ENCODE peak calls at places on chromosomes 5 and 9, in ten cellular contexts. One of them, this sample, is unnamed.

GRCh38 chr9:128733256-128733655 is 9.3 kb upstream of the ZDHHC12 start:
- DNase-seq in COR-L47: peak
- DNase-seq in NK-92 treated with Interleukin-12 subunit alpha and Interleukin-12 subunit beta, amount 100 ng/mL, for 24 hours: no peak
- DNase-seq in central memory CD8-positive, alpha-beta T cell: no peak
- DNase-seq in osteocyte: peak
- DNase-seq in adrenal gland: peak
- DNase-seq in foreskin fibroblast: peak
- DNase-seq in substantia nigra: no peak
- DNase-seq in ovary: peak
- DNase-seq in K562: peak
- DNase-seq in this sample: no peak

GRCh38 chr5:24788829-24789509 is 144.2 kb upstream of the CDH10 start:
- DNase-seq in adrenal gland: no peak
- DNase-seq in central memory CD8-positive, alpha-beta T cell: no peak
- DNase-seq in COR-L47: no peak
- DNase-seq in osteocyte: no peak
- DNase-seq in ovary: no peak
- DNase-seq in NK-92 treated with Interleukin-12 subunit alpha and Interleukin-12 subunit beta, amount 100 ng/mL, for 24 hours: no peak
- DNase-seq in substantia nigra: no peak
- DNase-seq in foreskin fibroblast: no peak
- DNase-seq in K562: no peak
- DNase-seq in this sample: no peak

GRCh38 chr9:119793272-119793671 is 424.0 kb upstream of the BRINP1 start:
- DNase-seq in adrenal gland: peak
- DNase-seq in COR-L47: no peak
- DNase-seq in ovary: peak
- DNase-seq in foreskin fibroblast: no peak
- DNase-seq in NK-92 treated with Interleukin-12 subunit alpha and Interleukin-12 subunit beta, amount 100 ng/mL, for 24 hours: no peak
- DNase-seq in K562: no peak
- DNase-seq in substantia nigra: no peak
- DNase-seq in osteocyte: no peak
- DNase-seq in central memory CD8-positive, alpha-beta T cell: no peak
- DNase-seq in this sample: no peak

GRCh38 chr9:18745710-18746109 is 271.8 kb downstream of the ADAMTSL1 start:
- DNase-seq in ovary: no peak
- DNase-seq in K562: no peak
- DNase-seq in substantia nigra: no peak
- DNase-seq in osteocyte: no peak
- DNase-seq in central memory CD8-positive, alpha-beta T cell: no peak
- DNase-seq in foreskin fibroblast: no peak
- DNase-seq in NK-92 treated with Interleukin-12 subunit alpha and Interleukin-12 subunit beta, amount 100 ng/mL, for 24 hours: no peak
- DNase-seq in COR-L47: no peak
- DNase-seq in adrenal gland: no peak
- DNase-seq in this sample: no peak

GRCh38 chr5:140548300-140548688 is 832 bp downstream of the EIF4EBP3 start:
- DNase-seq in central memory CD8-positive, alpha-beta T cell: no peak
- DNase-seq in K562: no peak
- DNase-seq in foreskin fibroblast: no peak
- DNase-seq in adrenal gland: no peak
- DNase-seq in substantia nigra: no peak
- DNase-seq in osteocyte: no peak
- DNase-seq in NK-92 treated with Interleukin-12 subunit alpha and Interleukin-12 subunit beta, amount 100 ng/mL, for 24 hours: no peak
- DNase-seq in COR-L47: no peak
- DNase-seq in ovary: no peak
- DNase-seq in this sample: no peak

GRCh38 chr5:170219615-170220014 is 13.2 kb upstream of the C5orf58 start:
- DNase-seq in COR-L47: no peak
- DNase-seq in central memory CD8-positive, alpha-beta T cell: no peak
- DNase-seq in osteocyte: no peak
- DNase-seq in substantia nigra: no peak
- DNase-seq in NK-92 treated with Interleukin-12 subunit alpha and Interleukin-12 subunit beta, amount 100 ng/mL, for 24 hours: no peak
- DNase-seq in foreskin fibroblast: peak
- DNase-seq in adrenal gland: no peak
- DNase-seq in K562: no peak
- DNase-seq in ovary: no peak
- DNase-seq in this sample: no peak

GRCh38 chr9:108478871-108479332 is 376.9 kb downstream of the ACTL7B start:
- DNase-seq in substantia nigra: no peak
- DNase-seq in NK-92 treated with Interleukin-12 subunit alpha and Interleukin-12 subunit beta, amount 100 ng/mL, for 24 hours: no peak
- DNase-seq in K562: no peak
- DNase-seq in ovary: no peak
- DNase-seq in adrenal gland: no peak
- DNase-seq in central memory CD8-positive, alpha-beta T cell: no peak
- DNase-seq in osteocyte: no peak
- DNase-seq in COR-L47: no peak
- DNase-seq in foreskin fibroblast: peak
- DNase-seq in this sample: no peak

GRCh38 chr5:108588323-108588722 is 159.4 kb upstream of the FER start:
- DNase-seq in NK-92 treated with Interleukin-12 subunit alpha and Interleukin-12 subunit beta, amount 100 ng/mL, for 24 hours: no peak
- DNase-seq in osteocyte: no peak
- DNase-seq in ovary: no peak
- DNase-seq in central memory CD8-positive, alpha-beta T cell: no peak
- DNase-seq in adrenal gland: no peak
- DNase-seq in foreskin fibroblast: no peak
- DNase-seq in K562: no peak
- DNase-seq in substantia nigra: no peak
- DNase-seq in COR-L47: no peak
- DNase-seq in this sample: no peak

GRCh38 chr5:38265546-38266179 is 7.3 kb downstream of the EGFLAM start:
- DNase-seq in adrenal gland: peak
- DNase-seq in ovary: peak
- DNase-seq in substantia nigra: peak
- DNase-seq in K562: peak
- DNase-seq in NK-92 treated with Interleukin-12 subunit alpha and Interleukin-12 subunit beta, amount 100 ng/mL, for 24 hours: peak
- DNase-seq in osteocyte: peak
- DNase-seq in foreskin fibroblast: peak
- DNase-seq in central memory CD8-positive, alpha-beta T cell: no peak
- DNase-seq in COR-L47: peak
- DNase-seq in this sample: peak

GRCh38 chr9:127241354-127241753 is 23.2 kb upstream of the GARNL3 start:
- DNase-seq in ovary: no peak
- DNase-seq in NK-92 treated with Interleukin-12 subunit alpha and Interleukin-12 subunit beta, amount 100 ng/mL, for 24 hours: no peak
- DNase-seq in central memory CD8-positive, alpha-beta T cell: no peak
- DNase-seq in COR-L47: no peak
- DNase-seq in osteocyte: no peak
- DNase-seq in foreskin fibroblast: no peak
- DNase-seq in K562: no peak
- DNase-seq in adrenal gland: no peak
- DNase-seq in substantia nigra: no peak
- DNase-seq in this sample: no peak

GRCh38 chr5:119353213-119353612 is 2.6 kb upstream of the TNFAIP8 start:
- DNase-seq in foreskin fibroblast: no peak
- DNase-seq in osteocyte: no peak
- DNase-seq in NK-92 treated with Interleukin-12 subunit alpha and Interleukin-12 subunit beta, amount 100 ng/mL, for 24 hours: no peak
- DNase-seq in substantia nigra: no peak
- DNase-seq in K562: no peak
- DNase-seq in adrenal gland: no peak
- DNase-seq in central memory CD8-positive, alpha-beta T cell: no peak
- DNase-seq in ovary: no peak
- DNase-seq in COR-L47: no peak
- DNase-seq in this sample: no peak

GRCh38 chr9:128051932-128052734 is 15.0 kb downstream of the NAIF1 start:
- DNase-seq in central memory CD8-positive, alpha-beta T cell: no peak
- DNase-seq in adrenal gland: no peak
- DNase-seq in NK-92 treated with Interleukin-12 subunit alpha and Interleukin-12 subunit beta, amount 100 ng/mL, for 24 hours: no peak
- DNase-seq in K562: no peak
- DNase-seq in osteocyte: no peak
- DNase-seq in foreskin fibroblast: no peak
- DNase-seq in COR-L47: no peak
- DNase-seq in ovary: no peak
- DNase-seq in substantia nigra: no peak
- DNase-seq in this sample: no peak

GRCh38 chr9:125747053-125747764 is at the start of gene PBX3:
- DNase-seq in adrenal gland: peak
- DNase-seq in COR-L47: peak
- DNase-seq in central memory CD8-positive, alpha-beta T cell: peak
- DNase-seq in ovary: peak
- DNase-seq in NK-92 treated with Interleukin-12 subunit alpha and Interleukin-12 subunit beta, amount 100 ng/mL, for 24 hours: peak
- DNase-seq in osteocyte: no peak
- DNase-seq in foreskin fibroblast: peak
- DNase-seq in K562: peak
- DNase-seq in substantia nigra: peak
- DNase-seq in this sample: peak

GRCh38 chr5:135027318-135027698 is 6.7 kb downstream of the PITX1 start:
- DNase-seq in adrenal gland: no peak
- DNase-seq in ovary: no peak
- DNase-seq in K562: no peak
- DNase-seq in NK-92 treated with Interleukin-12 subunit alpha and Interleukin-12 subunit beta, amount 100 ng/mL, for 24 hours: no peak
- DNase-seq in central memory CD8-positive, alpha-beta T cell: no peak
- DNase-seq in substantia nigra: no peak
- DNase-seq in COR-L47: no peak
- DNase-seq in osteocyte: no peak
- DNase-seq in foreskin fibroblast: no peak
- DNase-seq in this sample: no peak

GRCh38 chr5:173907284-173907683 is 19.1 kb downstream of the CPEB4 start:
- DNase-seq in central memory CD8-positive, alpha-beta T cell: no peak
- DNase-seq in COR-L47: no peak
- DNase-seq in ovary: no peak
- DNase-seq in osteocyte: no peak
- DNase-seq in K562: no peak
- DNase-seq in NK-92 treated with Interleukin-12 subunit alpha and Interleukin-12 subunit beta, amount 100 ng/mL, for 24 hours: no peak
- DNase-seq in foreskin fibroblast: no peak
- DNase-seq in substantia nigra: no peak
- DNase-seq in adrenal gland: no peak
- DNase-seq in this sample: no peak

GRCh38 chr9:134585021-134585561 is 56.5 kb upstream of the COL5A1 start:
- DNase-seq in substantia nigra: no peak
- DNase-seq in adrenal gland: no peak
- DNase-seq in ovary: no peak
- DNase-seq in osteocyte: peak
- DNase-seq in COR-L47: no peak
- DNase-seq in foreskin fibroblast: no peak
- DNase-seq in NK-92 treated with Interleukin-12 subunit alpha and Interleukin-12 subunit beta, amount 100 ng/mL, for 24 hours: no peak
- DNase-seq in K562: no peak
- DNase-seq in central memory CD8-positive, alpha-beta T cell: no peak
- DNase-seq in this sample: no peak

GRCh38 chr9:128275198-128276007 is at the start of gene GOLGA2:
- DNase-seq in foreskin fibroblast: peak
- DNase-seq in COR-L47: no peak
- DNase-seq in NK-92 treated with Interleukin-12 subunit alpha and Interleukin-12 subunit beta, amount 100 ng/mL, for 24 hours: no peak
- DNase-seq in K562: peak
- DNase-seq in adrenal gland: peak
- DNase-seq in ovary: peak
- DNase-seq in central memory CD8-positive, alpha-beta T cell: no peak
- DNase-seq in substantia nigra: no peak
- DNase-seq in osteocyte: no peak
- DNase-seq in this sample: no peak

GRCh38 chr5:80083115-80083890 is 48.2 kb downstream of the THBS4 start:
- DNase-seq in COR-L47: peak
- DNase-seq in central memory CD8-positive, alpha-beta T cell: no peak
- DNase-seq in substantia nigra: peak
- DNase-seq in NK-92 treated with Interleukin-12 subunit alpha and Interleukin-12 subunit beta, amount 100 ng/mL, for 24 hours: no peak
- DNase-seq in adrenal gland: peak
- DNase-seq in foreskin fibroblast: peak
- DNase-seq in ovary: peak
- DNase-seq in K562: peak
- DNase-seq in osteocyte: no peak
- DNase-seq in this sample: no peak

GRCh38 chr9:92181296-92181695 is 66.1 kb upstream of the SPTLC1 start:
- DNase-seq in substantia nigra: no peak
- DNase-seq in K562: no peak
- DNase-seq in COR-L47: no peak
- DNase-seq in NK-92 treated with Interleukin-12 subunit alpha and Interleukin-12 subunit beta, amount 100 ng/mL, for 24 hours: no peak
- DNase-seq in central memory CD8-positive, alpha-beta T cell: no peak
- DNase-seq in foreskin fibroblast: no peak
- DNase-seq in adrenal gland: no peak
- DNase-seq in osteocyte: peak
- DNase-seq in ovary: no peak
- DNase-seq in this sample: no peak

GRCh38 chr5:961711-962240 is 46.8 kb upstream of the NKD2 start:
- DNase-seq in foreskin fibroblast: no peak
- DNase-seq in K562: no peak
- DNase-seq in osteocyte: peak
- DNase-seq in adrenal gland: no peak
- DNase-seq in NK-92 treated with Interleukin-12 subunit alpha and Interleukin-12 subunit beta, amount 100 ng/mL, for 24 hours: no peak
- DNase-seq in ovary: no peak
- DNase-seq in central memory CD8-positive, alpha-beta T cell: no peak
- DNase-seq in substantia nigra: no peak
- DNase-seq in COR-L47: no peak
- DNase-seq in this sample: no peak

GRCh38 chr9:104279535-104280215 is 185.6 kb downstream of the SMC2 start:
- DNase-seq in COR-L47: no peak
- DNase-seq in K562: no peak
- DNase-seq in adrenal gland: no peak
- DNase-seq in substantia nigra: no peak
- DNase-seq in osteocyte: no peak
- DNase-seq in foreskin fibroblast: peak
- DNase-seq in ovary: no peak
- DNase-seq in central memory CD8-positive, alpha-beta T cell: no peak
- DNase-seq in NK-92 treated with Interleukin-12 subunit alpha and Interleukin-12 subunit beta, amount 100 ng/mL, for 24 hours: no peak
- DNase-seq in this sample: no peak

GRCh38 chr9:14322211-14323082 is 8.5 kb upstream of the NFIB start:
- DNase-seq in ovary: peak
- DNase-seq in NK-92 treated with Interleukin-12 subunit alpha and Interleukin-12 subunit beta, amount 100 ng/mL, for 24 hours: peak
- DNase-seq in foreskin fibroblast: peak
- DNase-seq in adrenal gland: peak
- DNase-seq in K562: peak
- DNase-seq in osteocyte: peak
- DNase-seq in substantia nigra: peak
- DNase-seq in central memory CD8-positive, alpha-beta T cell: peak
- DNase-seq in COR-L47: peak
- DNase-seq in this sample: peak

GRCh38 chr5:108607421-108607820 is 140.3 kb upstream of the FER start:
- DNase-seq in NK-92 treated with Interleukin-12 subunit alpha and Interleukin-12 subunit beta, amount 100 ng/mL, for 24 hours: no peak
- DNase-seq in COR-L47: no peak
- DNase-seq in substantia nigra: no peak
- DNase-seq in K562: no peak
- DNase-seq in foreskin fibroblast: no peak
- DNase-seq in adrenal gland: no peak
- DNase-seq in osteocyte: no peak
- DNase-seq in central memory CD8-positive, alpha-beta T cell: no peak
- DNase-seq in ovary: no peak
- DNase-seq in this sample: no peak

GRCh38 chr9:125850231-125850630 is 103.1 kb downstream of the PBX3 start:
- DNase-seq in COR-L47: no peak
- DNase-seq in adrenal gland: no peak
- DNase-seq in central memory CD8-positive, alpha-beta T cell: no peak
- DNase-seq in osteocyte: no peak
- DNase-seq in substantia nigra: no peak
- DNase-seq in NK-92 treated with Interleukin-12 subunit alpha and Interleukin-12 subunit beta, amount 100 ng/mL, for 24 hours: no peak
- DNase-seq in K562: no peak
- DNase-seq in foreskin fibroblast: no peak
- DNase-seq in ovary: no peak
- DNase-seq in this sample: no peak

GRCh38 chr5:124148574-124148973 is 597.9 kb downstream of the ZNF608 start:
- DNase-seq in substantia nigra: no peak
- DNase-seq in central memory CD8-positive, alpha-beta T cell: no peak
- DNase-seq in adrenal gland: no peak
- DNase-seq in NK-92 treated with Interleukin-12 subunit alpha and Interleukin-12 subunit beta, amount 100 ng/mL, for 24 hours: no peak
- DNase-seq in K562: no peak
- DNase-seq in COR-L47: no peak
- DNase-seq in osteocyte: no peak
- DNase-seq in foreskin fibroblast: no peak
- DNase-seq in ovary: no peak
- DNase-seq in this sample: no peak

GRCh38 chr5:14193496-14193895 is 50.4 kb downstream of the TRIO start:
- DNase-seq in ovary: no peak
- DNase-seq in NK-92 treated with Interleukin-12 subunit alpha and Interleukin-12 subunit beta, amount 100 ng/mL, for 24 hours: no peak
- DNase-seq in K562: no peak
- DNase-seq in adrenal gland: no peak
- DNase-seq in central memory CD8-positive, alpha-beta T cell: no peak
- DNase-seq in osteocyte: no peak
- DNase-seq in foreskin fibroblast: peak
- DNase-seq in substantia nigra: no peak
- DNase-seq in COR-L47: no peak
- DNase-seq in this sample: no peak

GRCh38 chr5:112480501-112480900 is 61.4 kb upstream of the EPB41L4A start:
- DNase-seq in NK-92 treated with Interleukin-12 subunit alpha and Interleukin-12 subunit beta, amount 100 ng/mL, for 24 hours: no peak
- DNase-seq in central memory CD8-positive, alpha-beta T cell: no peak
- DNase-seq in substantia nigra: no peak
- DNase-seq in adrenal gland: no peak
- DNase-seq in osteocyte: no peak
- DNase-seq in ovary: no peak
- DNase-seq in foreskin fibroblast: no peak
- DNase-seq in K562: no peak
- DNase-seq in COR-L47: no peak
- DNase-seq in this sample: no peak

GRCh38 chr5:141913560-141913959 is 10.1 kb upstream of the DELE1 start:
- DNase-seq in NK-92 treated with Interleukin-12 subunit alpha and Interleukin-12 subunit beta, amount 100 ng/mL, for 24 hours: no peak
- DNase-seq in osteocyte: no peak
- DNase-seq in foreskin fibroblast: peak
- DNase-seq in K562: no peak
- DNase-seq in COR-L47: no peak
- DNase-seq in adrenal gland: no peak
- DNase-seq in ovary: no peak
- DNase-seq in central memory CD8-positive, alpha-beta T cell: no peak
- DNase-seq in substantia nigra: no peak
- DNase-seq in this sample: no peak